ENCODE peak calls at places on chromosome 2, in ten cellular contexts. One of them, this sample, is unnamed.

GRCh38 chr2:195543063-195543462 is 114.0 kb upstream of the SLC39A10 start:
- DNase-seq in stimulated activated CD4-positive, alpha-beta T cell treated with anti-CD3 and anti-CD28 coated beads, Interleukin-1b, Interleukin-23, amount 100 ng/mL, for 24 hours: no peak
- DNase-seq in endodermal cell: no peak
- DNase-seq in sciatic nerve: no peak
- DNase-seq in T-helper 2 cell: no peak
- DNase-seq in AG20443: no peak
- DNase-seq in choroid plexus epithelial cell: no peak
- DNase-seq in psoas muscle: no peak
- DNase-seq in K562: no peak
- DNase-seq in osteocyte: no peak
- DNase-seq in this sample: no peak

GRCh38 chr2:42138163-42139016 is 30.8 kb upstream of the EML4 start:
- DNase-seq in stimulated activated CD4-positive, alpha-beta T cell treated with anti-CD3 and anti-CD28 coated beads, Interleukin-1b, Interleukin-23, amount 100 ng/mL, for 24 hours: no peak
- DNase-seq in osteocyte: peak
- DNase-seq in choroid plexus epithelial cell: peak
- DNase-seq in sciatic nerve: peak
- DNase-seq in psoas muscle: no peak
- DNase-seq in T-helper 2 cell: no peak
- DNase-seq in AG20443: peak
- DNase-seq in endodermal cell: no peak
- DNase-seq in K562: no peak
- DNase-seq in this sample: no peak

GRCh38 chr2:159608723-159609308 is 7.5 kb downstream of the BAZ2B start:
- DNase-seq in osteocyte: no peak
- DNase-seq in K562: no peak
- DNase-seq in stimulated activated CD4-positive, alpha-beta T cell treated with anti-CD3 and anti-CD28 coated beads, Interleukin-1b, Interleukin-23, amount 100 ng/mL, for 24 hours: no peak
- DNase-seq in T-helper 2 cell: no peak
- DNase-seq in AG20443: no peak
- DNase-seq in psoas muscle: no peak
- DNase-seq in choroid plexus epithelial cell: no peak
- DNase-seq in sciatic nerve: no peak
- DNase-seq in endodermal cell: no peak
- DNase-seq in this sample: no peak

GRCh38 chr2:12714391-12715221 is 2.1 kb upstream of the TRIB2 start:
- DNase-seq in choroid plexus epithelial cell: peak
- DNase-seq in T-helper 2 cell: no peak
- DNase-seq in AG20443: no peak
- DNase-seq in psoas muscle: no peak
- DNase-seq in endodermal cell: no peak
- DNase-seq in osteocyte: no peak
- DNase-seq in K562: no peak
- DNase-seq in sciatic nerve: no peak
- DNase-seq in stimulated activated CD4-positive, alpha-beta T cell treated with anti-CD3 and anti-CD28 coated beads, Interleukin-1b, Interleukin-23, amount 100 ng/mL, for 24 hours: no peak
- DNase-seq in this sample: no peak

GRCh38 chr2:153880926-153881325 is 9.2 kb downstream of the GALNT13 start:
- DNase-seq in endodermal cell: no peak
- DNase-seq in choroid plexus epithelial cell: no peak
- DNase-seq in AG20443: no peak
- DNase-seq in sciatic nerve: no peak
- DNase-seq in stimulated activated CD4-positive, alpha-beta T cell treated with anti-CD3 and anti-CD28 coated beads, Interleukin-1b, Interleukin-23, amount 100 ng/mL, for 24 hours: no peak
- DNase-seq in K562: no peak
- DNase-seq in osteocyte: no peak
- DNase-seq in psoas muscle: no peak
- DNase-seq in T-helper 2 cell: no peak
- DNase-seq in this sample: no peak

GRCh38 chr2:110864176-110864575 is 131.8 kb downstream of the ACOXL start:
- DNase-seq in K562: no peak
- DNase-seq in osteocyte: peak
- DNase-seq in psoas muscle: no peak
- DNase-seq in choroid plexus epithelial cell: no peak
- DNase-seq in stimulated activated CD4-positive, alpha-beta T cell treated with anti-CD3 and anti-CD28 coated beads, Interleukin-1b, Interleukin-23, amount 100 ng/mL, for 24 hours: no peak
- DNase-seq in AG20443: no peak
- DNase-seq in sciatic nerve: no peak
- DNase-seq in T-helper 2 cell: no peak
- DNase-seq in endodermal cell: no peak
- DNase-seq in this sample: no peak

GRCh38 chr2:232372231-232373208 is 6.0 kb upstream of the ALPP start:
- DNase-seq in T-helper 2 cell: no peak
- DNase-seq in sciatic nerve: peak
- DNase-seq in osteocyte: no peak
- DNase-seq in K562: no peak
- DNase-seq in endodermal cell: no peak
- DNase-seq in AG20443: peak
- DNase-seq in choroid plexus epithelial cell: peak
- DNase-seq in psoas muscle: no peak
- DNase-seq in stimulated activated CD4-positive, alpha-beta T cell treated with anti-CD3 and anti-CD28 coated beads, Interleukin-1b, Interleukin-23, amount 100 ng/mL, for 24 hours: no peak
- DNase-seq in this sample: no peak

GRCh38 chr2:194550702-194551101 is 1106.3 kb upstream of the SLC39A10 start:
- DNase-seq in T-helper 2 cell: no peak
- DNase-seq in choroid plexus epithelial cell: no peak
- DNase-seq in AG20443: no peak
- DNase-seq in endodermal cell: no peak
- DNase-seq in sciatic nerve: no peak
- DNase-seq in osteocyte: no peak
- DNase-seq in K562: no peak
- DNase-seq in psoas muscle: no peak
- DNase-seq in stimulated activated CD4-positive, alpha-beta T cell treated with anti-CD3 and anti-CD28 coated beads, Interleukin-1b, Interleukin-23, amount 100 ng/mL, for 24 hours: no peak
- DNase-seq in this sample: no peak

GRCh38 chr2:86274265-86274917 is 63.0 kb downstream of the REEP1 start:
- DNase-seq in T-helper 2 cell: no peak
- DNase-seq in endodermal cell: no peak
- DNase-seq in osteocyte: peak
- DNase-seq in K562: no peak
- DNase-seq in sciatic nerve: no peak
- DNase-seq in stimulated activated CD4-positive, alpha-beta T cell treated with anti-CD3 and anti-CD28 coated beads, Interleukin-1b, Interleukin-23, amount 100 ng/mL, for 24 hours: no peak
- DNase-seq in choroid plexus epithelial cell: peak
- DNase-seq in psoas muscle: no peak
- DNase-seq in AG20443: no peak
- DNase-seq in this sample: no peak

GRCh38 chr2:48131503-48132293 is 225.4 kb upstream of the FBXO11 start:
- DNase-seq in K562: peak
- DNase-seq in psoas muscle: no peak
- DNase-seq in endodermal cell: no peak
- DNase-seq in sciatic nerve: no peak
- DNase-seq in osteocyte: no peak
- DNase-seq in choroid plexus epithelial cell: peak
- DNase-seq in AG20443: peak
- DNase-seq in stimulated activated CD4-positive, alpha-beta T cell treated with anti-CD3 and anti-CD28 coated beads, Interleukin-1b, Interleukin-23, amount 100 ng/mL, for 24 hours: no peak
- DNase-seq in T-helper 2 cell: no peak
- DNase-seq in this sample: no peak

GRCh38 chr2:224194161-224194560 is 155.1 kb upstream of the SERPINE2 start:
- DNase-seq in stimulated activated CD4-positive, alpha-beta T cell treated with anti-CD3 and anti-CD28 coated beads, Interleukin-1b, Interleukin-23, amount 100 ng/mL, for 24 hours: no peak
- DNase-seq in endodermal cell: no peak
- DNase-seq in AG20443: no peak
- DNase-seq in osteocyte: no peak
- DNase-seq in sciatic nerve: no peak
- DNase-seq in psoas muscle: no peak
- DNase-seq in choroid plexus epithelial cell: no peak
- DNase-seq in T-helper 2 cell: no peak
- DNase-seq in K562: no peak
- DNase-seq in this sample: no peak

GRCh38 chr2:227614740-227615139 is at the start of gene SCYGR3:
- DNase-seq in T-helper 2 cell: no peak
- DNase-seq in AG20443: no peak
- DNase-seq in osteocyte: no peak
- DNase-seq in stimulated activated CD4-positive, alpha-beta T cell treated with anti-CD3 and anti-CD28 coated beads, Interleukin-1b, Interleukin-23, amount 100 ng/mL, for 24 hours: no peak
- DNase-seq in endodermal cell: no peak
- DNase-seq in sciatic nerve: no peak
- DNase-seq in psoas muscle: no peak
- DNase-seq in K562: no peak
- DNase-seq in choroid plexus epithelial cell: no peak
- DNase-seq in this sample: no peak

GRCh38 chr2:234730066-234730640 is 221.7 kb upstream of the SH3BP4 start:
- DNase-seq in stimulated activated CD4-positive, alpha-beta T cell treated with anti-CD3 and anti-CD28 coated beads, Interleukin-1b, Interleukin-23, amount 100 ng/mL, for 24 hours: no peak
- DNase-seq in sciatic nerve: no peak
- DNase-seq in T-helper 2 cell: no peak
- DNase-seq in AG20443: peak
- DNase-seq in psoas muscle: no peak
- DNase-seq in osteocyte: peak
- DNase-seq in choroid plexus epithelial cell: no peak
- DNase-seq in K562: no peak
- DNase-seq in endodermal cell: peak
- DNase-seq in this sample: no peak

This sample was measured in NCI-H187.